ENCODE peak calls at places on chromosomes 11 and 22, in five cellular contexts. M, O, N, V and E are unnamed samples.

GRCh38 chr11:6653055-6653454 is 2.6 kb downstream of the DCHS1 start:
- DNase-seq in M (no peak), O (no peak), N (no peak), V (no peak), E (no peak)

GRCh38 chr11:20025331-20025840 is 134.9 kb downstream of the DBX1 start:
- DNase-seq in M (no peak), O (no peak), N (no peak), V (no peak), E (no peak)

GRCh38 chr11:130457909-130458729 is 9.7 kb downstream of the ADAMTS15 start:
- DNase-seq in M (no peak), O (no peak), N (no peak), V (no peak), E (no peak)

GRCh38 chr11:20274031-20274430 is 89.5 kb upstream of the HTATIP2 start:
- DNase-seq in M (no peak), O (no peak), N (no peak), V (no peak), E (no peak)

GRCh38 chr11:128400382-128401203 is 186.8 kb downstream of the ETS1 start:
- DNase-seq in M (no peak), O (no peak), N (no peak), V (no peak), E (no peak)

GRCh38 chr11:33606762-33607161 is 93.9 kb downstream of the C11orf91 start:
- DNase-seq in M (no peak), O (no peak), N (no peak), V (no peak), E (no peak)

GRCh38 chr22:45977551-45978274 is 751 bp upstream of the WNT7B start:
- DNase-seq in M (no peak), O (no peak), N (no peak), V (no peak), E (no peak)

GRCh38 chr11:17786824-17787525 is 52.4 kb downstream of the KCNC1 start:
- DNase-seq in M (no peak), O (no peak), N (no peak), V (no peak), E (peak; percentile 57)

GRCh38 chr11:71256080-71256479 is 3.7 kb upstream of the SHANK2 start:
- DNase-seq in M (no peak), O (no peak), N (no peak), V (no peak), E (no peak)

GRCh38 chr11:10490032-10490397 is 35.0 kb downstream of the AMPD3 start:
- DNase-seq in M (no peak), O (no peak), N (no peak), V (no peak), E (no peak)

GRCh38 chr11:123195182-123196059 is at the start of gene CLMP:
- DNase-seq in M (no peak), O (no peak), N (no peak), V (no peak), E (no peak)

GRCh38 chr11:18526521-18527296 is at the start of gene TSG101:
- DNase-seq in M (peak; percentile 94), O (peak; percentile 69), N (peak; percentile 69), V (peak; percentile 93), E (peak; percentile 88)

GRCh38 chr11:27395556-27396258 is 32.7 kb upstream of the CCDC34 start:
- DNase-seq in M (peak; percentile 95), O (no peak), N (no peak), V (no peak), E (no peak)

GRCh38 chr22:27019827-27020226 is 362.4 kb downstream of the MIAT start:
- DNase-seq in M (no peak), O (peak; percentile 19), N (no peak), V (no peak), E (no peak)

GRCh38 chr22:31616315-31616980 is 45.6 kb downstream of the PISD start:
- DNase-seq in M (peak; percentile 31), O (no peak), N (no peak), V (no peak), E (no peak)

GRCh38 chr22:33699176-33699575 is 221.1 kb downstream of the LARGE1 start:
- DNase-seq in M (no peak), O (no peak), N (no peak), V (no peak), E (no peak)

GRCh38 chr11:1041936-1042608 is 5.6 kb upstream of the MUC6 start:
- DNase-seq in M (peak; percentile 35), O (no peak), N (no peak), V (peak; percentile 66), E (no peak)

GRCh38 chr11:118290923-118291322 is 13.6 kb upstream of the CD3E start:
- DNase-seq in M (peak; percentile 74), O (no peak), N (no peak), V (no peak), E (peak; percentile 51)

GRCh38 chr11:116046127-116046526 is 541.9 kb upstream of the CADM1 start:
- DNase-seq in M (no peak), O (no peak), N (no peak), V (no peak), E (no peak)

GRCh38 chr11:45209904-45210699 is 63.7 kb downstream of the PRDM11 start:
- DNase-seq in M (no peak), O (no peak), N (no peak), V (no peak), E (no peak)

GRCh38 chr22:20130319-20130718 is 1.3 kb upstream of the ZDHHC8 start:
- DNase-seq in M (no peak), O (no peak), N (no peak), V (no peak), E (no peak)

GRCh38 chr11:50102916-50103315 is 70.2 kb downstream of the OR4C45 start:
- DNase-seq in M (no peak), O (no peak), N (no peak), V (no peak), E (no peak)

GRCh38 chr11:33044281-33044680 is 4.9 kb downstream of the TCP11L1 start:
- DNase-seq in M (no peak), O (no peak), N (no peak), V (no peak), E (no peak)

GRCh38 chr11:77602385-77603105 is 12.8 kb downstream of the AQP11 start:
- DNase-seq in M (peak; percentile 72), O (no peak), N (no peak), V (no peak), E (no peak)

GRCh38 chr22:48737461-48738203 is 1090.0 kb downstream of the BRD1 start:
- DNase-seq in M (no peak), O (no peak), N (no peak), V (no peak), E (no peak)

GRCh38 chr11:103779054-103779453 is 257.4 kb upstream of the DDI1 start:
- DNase-seq in M (no peak), O (no peak), N (no peak), V (no peak), E (no peak)

GRCh38 chr11:103773537-103773936 is 262.9 kb upstream of the DDI1 start:
- DNase-seq in M (no peak), O (no peak), N (no peak), V (no peak), E (no peak)

GRCh38 chr11:103773059-103773458 is 263.4 kb upstream of the DDI1 start:
- DNase-seq in M (no peak), O (no peak), N (no peak), V (no peak), E (no peak)
- TF ChIP-seq SRF in M (no peak), O (no peak), N (no peak), V (no peak), E (no peak)

GRCh38 chr11:12516387-12517110 is 139.2 kb downstream of the PARVA start:
- DNase-seq in M (no peak), O (no peak), N (no peak), V (no peak), E (no peak)
- TF ChIP-seq SRF in M (no peak), O (no peak), N (no peak), V (no peak), E (no peak)

DNA sequence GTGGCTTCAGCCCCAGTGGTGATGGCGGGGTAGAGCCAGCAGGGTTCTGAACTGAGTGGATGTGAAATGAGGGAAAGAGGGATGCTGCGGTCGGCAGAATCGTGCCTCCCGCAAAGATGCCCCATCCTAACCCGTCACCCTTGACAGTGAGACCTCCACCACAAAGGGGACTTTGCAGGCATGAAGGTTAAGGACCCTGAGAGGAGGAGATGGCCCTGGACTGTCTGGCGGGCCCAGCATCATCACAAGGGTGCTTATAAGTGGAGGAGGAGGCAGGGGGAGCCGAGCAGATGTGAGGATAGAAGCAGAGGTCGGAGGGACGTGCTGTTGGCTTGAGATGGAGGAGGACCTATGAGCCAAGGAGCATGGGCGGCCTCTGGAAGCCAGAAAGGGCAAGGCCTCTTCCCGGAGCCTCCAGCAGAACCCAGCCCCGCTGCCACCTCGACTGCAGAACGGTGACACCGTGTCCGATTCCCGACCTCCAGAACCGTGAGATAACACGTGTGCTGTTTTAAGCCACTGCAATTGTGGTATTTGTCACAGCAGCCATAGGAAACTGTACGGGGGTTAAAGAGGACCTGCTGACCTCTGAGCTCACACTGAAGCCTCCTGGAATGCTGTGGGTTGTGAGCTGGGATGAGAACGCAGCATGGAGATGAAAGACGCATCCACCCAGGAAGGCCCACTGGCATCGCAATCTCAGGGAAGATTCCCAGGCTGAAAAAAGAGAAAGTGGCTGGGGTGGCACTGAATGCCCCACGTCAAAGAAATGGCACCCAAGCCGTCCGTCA is 10.9 kb downstream of the LINC01488 start:
- DNase-seq in M (peak; percentile 43), O (no peak), N (no peak), V (no peak), E (no peak)
- TF ChIP-seq SRF in M (no peak), O (no peak), N (no peak), V (no peak), E (no peak)

GRCh38 chr11:65522640-65523322 is 2.1 kb upstream of the SCYL1 start:
- DNase-seq in M (no peak), O (no peak), N (no peak), V (no peak), E (no peak)
- TF ChIP-seq SRF in M (no peak), O (no peak), N (no peak), V (no peak), E (no peak)